ENCODE peak calls at places on chromosomes 11 and 22, in five cellular contexts. One of them, this sample, is unnamed.

GRCh38 chr11:61627831-61628753 is 47.2 kb upstream of the SYT7 start:
- DNase-seq in NCI-H2171: no peak
- DNase-seq in ascending aorta: no peak
- DNase-seq in EL: peak
- DNase-seq in BJ: no peak
- DNase-seq in this sample: peak

GRCh38 chr11:12687740-12688139 is 13.5 kb downstream of the TEAD1 start:
- DNase-seq in NCI-H2171: no peak
- DNase-seq in ascending aorta: no peak
- DNase-seq in EL: no peak
- DNase-seq in BJ: no peak
- DNase-seq in this sample: no peak

GRCh38 chr22:26669060-26669481 is 11.7 kb downstream of the MIAT start:
- DNase-seq in NCI-H2171: peak
- DNase-seq in ascending aorta: no peak
- DNase-seq in EL: peak
- DNase-seq in BJ: no peak
- DNase-seq in this sample: peak

GRCh38 chr11:120035756-120036155 is 102.2 kb downstream of the TRIM29 start:
- DNase-seq in NCI-H2171: no peak
- DNase-seq in ascending aorta: peak
- DNase-seq in EL: no peak
- DNase-seq in BJ: no peak
- DNase-seq in this sample: no peak

GRCh38 chr11:118807800-118808778 is 17.1 kb upstream of the DDX6 start:
- DNase-seq in NCI-H2171: no peak
- DNase-seq in ascending aorta: no peak
- DNase-seq in EL: no peak
- DNase-seq in BJ: no peak
- DNase-seq in this sample: no peak

GRCh38 chr11:991711-992307 is 44.7 kb downstream of the MUC6 start:
- DNase-seq in NCI-H2171: no peak
- DNase-seq in ascending aorta: no peak
- DNase-seq in EL: no peak
- DNase-seq in BJ: no peak
- DNase-seq in this sample: no peak

GRCh38 chr11:32479291-32479690 is 44.0 kb upstream of the WT1 start:
- DNase-seq in NCI-H2171: no peak
- DNase-seq in ascending aorta: no peak
- DNase-seq in EL: no peak
- DNase-seq in BJ: no peak
- DNase-seq in this sample: no peak

GRCh38 chr11:97544401-97544800 is 1154.6 kb downstream of the JRKL start:
- DNase-seq in NCI-H2171: no peak
- DNase-seq in ascending aorta: no peak
- DNase-seq in EL: no peak
- DNase-seq in BJ: no peak
- DNase-seq in this sample: peak

GRCh38 chr11:44681698-44682097 is 45.1 kb upstream of the TSPAN18 start:
- DNase-seq in NCI-H2171: no peak
- DNase-seq in ascending aorta: no peak
- DNase-seq in EL: peak
- DNase-seq in BJ: no peak
- DNase-seq in this sample: peak

This sample was measured in ELR.